ENCODE peak calls at places on chromosome 4, in four cellular contexts. O, L, X and Q are unnamed samples. For H3K4me1, the result is how much of the 10 kb centered on the place peaks cover.

GRCh38 chr4:88761861-88762523 is 64.4 kb upstream of the NAP1L5 start:
- DNase-seq in L (no peak), O (no peak), X (no peak), Q (no peak)

GRCh38 chr4:7909463-7909862 is 30.2 kb downstream of the AFAP1 start:
- DNase-seq in O (no peak), L (no peak), X (no peak), Q (no peak)

GRCh38 chr4:158182736-158183135 is 9.9 kb upstream of the GASK1B start:
- DNase-seq in L (no peak), O (no peak), X (no peak), Q (no peak)

GRCh38 chr4:60865238-60865637 is 334.9 kb upstream of the ADGRL3 start:
- DNase-seq in O (no peak), X (no peak), L (no peak), Q (no peak)

GRCh38 chr4:88017516-88018302 is 10.3 kb downstream of the PKD2 start:
- DNase-seq in O (no peak), X (no peak), L (no peak), Q (peak)

GRCh38 chr4:90190510-90190909 is 63.3 kb downstream of the CCSER1 start:
- DNase-seq in X (no peak), O (no peak), L (no peak), Q (no peak)

GRCh38 chr4:93394488-93395185 is 433.9 kb upstream of the ATOH1 start:
- DNase-seq in O (no peak), L (no peak), X (no peak), Q (no peak)

GRCh38 chr4:58247792-58248191 is 1137.6 kb upstream of the IGFBP7 start:
- DNase-seq in X (no peak), O (no peak), L (no peak), Q (no peak)

GRCh38 chr4:20368926-20369325 is 117.2 kb downstream of the SLIT2 start:
- DNase-seq in L (no peak), O (no peak), X (no peak), Q (no peak)

GRCh38 chr4:42627887-42628646 is 28.8 kb downstream of the ATP8A1 start:
- DNase-seq in O (peak), X (peak), L (peak), Q (peak)

GRCh38 chr4:47835489-47835888 is 2.4 kb downstream of the CORIN start:
- DNase-seq in X (no peak), O (no peak), L (no peak), Q (no peak)

GRCh38 chr4:8920969-8921368 is 49.3 kb upstream of the HMX1 start:
- DNase-seq in X (no peak), O (no peak), L (no peak), Q (no peak)

GRCh38 chr4:161704653-161705052 is 459.1 kb downstream of the FSTL5 start:
- DNase-seq in X (no peak), O (no peak), L (no peak), Q (no peak)

GRCh38 chr4:165359501-165359900 is 19.3 kb upstream of the CPE start:
- DNase-seq in O (no peak), X (no peak), L (no peak), Q (no peak)

GRCh38 chr4:85078016-85078415 is 111.5 kb upstream of the WDFY3 start:
- DNase-seq in X (no peak), O (no peak), L (no peak), Q (no peak)

GRCh38 chr4:17544205-17544604 is 29.2 kb downstream of the CLRN2 start:
- DNase-seq in X (no peak), O (no peak), L (no peak), Q (peak)

GRCh38 chr4:19831644-19832285 is 419.9 kb upstream of the SLIT2 start:
- DNase-seq in O (no peak), X (no peak), L (no peak), Q (no peak)

GRCh38 chr4:20433101-20433705 is 181.5 kb downstream of the SLIT2 start:
- DNase-seq in L (no peak), X (no peak), O (no peak), Q (no peak)

GRCh38 chr4:113146876-113147358 is 97.5 kb downstream of the ANK2 start:
- DNase-seq in X (peak), L (peak), O (no peak), Q (no peak)

GRCh38 chr4:136713140-136713539 is 819.2 kb downstream of the PCDH18 start:
- DNase-seq in O (no peak), L (no peak), X (peak), Q (no peak)

GRCh38 chr4:2402053-2402452 is 16.4 kb downstream of the ZFYVE28 start:
- DNase-seq in O (peak), L (peak), X (no peak), Q (peak)

GRCh38 chr4:39814403-39815185 is 116.7 kb downstream of the UBE2K start:
- DNase-seq in O (no peak), L (no peak), X (no peak), Q (no peak)

GRCh38 chr4:78797777-78798284 is 21.7 kb downstream of the BMP2K start:
- DNase-seq in L (no peak), X (no peak), O (no peak), Q (no peak)

GRCh38 chr4:123198706-123199105 is 197.9 kb upstream of the SPRY1 start:
- DNase-seq in X (no peak), L (no peak), O (no peak), Q (no peak)

GRCh38 chr4:153634737-153635353 is 49.2 kb upstream of the TLR2 start:
- DNase-seq in O (no peak), L (no peak), X (no peak), Q (no peak)

GRCh38 chr4:37243722-37244582 is 591 bp upstream of the NWD2 start:
- DNase-seq in L (no peak), X (no peak), O (peak), Q (no peak)

GRCh38 chr4:48121180-48121579 is 12.9 kb downstream of the TXK start:
- DNase-seq in O (no peak), X (no peak), L (no peak), Q (no peak)

GRCh38 chr4:99159699-99160098 is 15.6 kb upstream of the ADH4 start:
- DNase-seq in X (no peak), O (no peak), L (no peak), Q (no peak)

GRCh38 chr4:160319221-160319867 is 1216.5 kb downstream of the RAPGEF2 start:
- DNase-seq in L (no peak), O (no peak), X (no peak), Q (no peak)

GRCh38 chr4:832108-832507 is 6.2 kb upstream of the CPLX1 start:
- DNase-seq in L (no peak), O (no peak), X (no peak), Q (no peak)

GRCh38 chr4:94961420-94961819 is 203.7 kb downstream of the BMPR1B start:
- DNase-seq in L (no peak), X (no peak), O (no peak), Q (no peak)

GRCh38 chr4:148226341-148226740 is 215.9 kb downstream of the NR3C2 start:
- DNase-seq in L (no peak), O (no peak), X (no peak), Q (no peak)

GRCh38 chr4:70336043-70336442 is 1.3 kb downstream of the CABS1 start:
- DNase-seq in X (no peak), O (no peak), L (no peak), Q (no peak)

GRCh38 chr4:105894570-105895323 is 524 bp upstream of the NPNT start:
- DNase-seq in L (peak), O (peak), X (no peak), Q (peak)

GRCh38 chr4:145289403-145290076 is 109.2 kb upstream of the OTUD4 start:
- DNase-seq in O (no peak), L (no peak), X (no peak), Q (no peak)

GRCh38 chr4:169818063-169818679 is 60.4 kb upstream of the HPF1 start:
- DNase-seq in O (no peak), X (peak), L (no peak), Q (no peak)

GRCh38 chr4:38323141-38323634 is 340.8 kb upstream of the KLF3 start:
- DNase-seq in L (no peak), O (no peak), X (no peak), Q (no peak)
- H3K4me3 ChIP-seq in L (no peak), O (no peak), X (no peak), Q (no peak)

DNA sequence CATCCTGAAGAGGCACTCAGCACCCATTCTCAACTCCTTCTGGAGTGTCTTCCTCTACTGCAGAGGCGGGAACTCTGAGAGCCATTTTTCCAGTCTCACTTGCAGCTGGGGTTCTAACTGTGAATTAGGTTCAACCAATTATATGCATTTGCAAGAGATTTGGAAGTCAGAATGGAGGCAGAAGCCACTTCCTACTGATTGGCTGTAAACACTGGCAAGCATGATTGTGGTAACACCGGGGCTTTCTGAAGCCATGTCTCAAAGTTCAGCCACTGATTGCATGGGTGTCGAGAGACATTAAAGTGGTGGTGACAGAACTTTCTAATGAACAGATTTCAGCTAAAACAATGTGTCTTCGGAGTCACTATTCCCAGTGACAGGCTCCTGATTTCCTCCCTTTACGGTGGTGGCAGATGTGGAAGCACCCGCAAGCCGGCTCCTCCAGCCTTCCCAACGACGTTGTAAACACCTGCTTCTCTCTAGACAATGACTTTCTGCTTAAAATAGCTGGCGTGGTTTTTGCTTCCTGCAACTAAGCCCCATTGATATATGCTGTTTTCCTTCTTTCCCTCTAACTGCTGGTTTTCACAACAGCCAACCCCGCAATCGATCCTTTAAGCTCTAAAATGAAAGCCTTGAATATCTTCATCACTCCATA is 92.0 kb downstream of the IRF2 start:
- DNase-seq in X (peak), L (no peak), O (no peak), Q (peak)
- H3K27ac ChIP-seq in X (peak), L (no peak), O (no peak), Q (no peak)

GRCh38 chr4:149896428-149896827 is 80.8 kb upstream of the IQCM start:
- DNase-seq in L (no peak), O (no peak), X (no peak), Q (no peak)

GRCh38 chr4:149901128-149901527 is 85.5 kb upstream of the IQCM start:
- DNase-seq in L (no peak), O (no peak), X (no peak), Q (no peak)

GRCh38 chr4:149897784-149898183 is 82.1 kb upstream of the IQCM start:
- DNase-seq in X (no peak), L (no peak), O (no peak), Q (no peak)
- H3K4me1 ChIP-seq in X (under half), L (under half), O (under half), Q (under half)

DNA sequence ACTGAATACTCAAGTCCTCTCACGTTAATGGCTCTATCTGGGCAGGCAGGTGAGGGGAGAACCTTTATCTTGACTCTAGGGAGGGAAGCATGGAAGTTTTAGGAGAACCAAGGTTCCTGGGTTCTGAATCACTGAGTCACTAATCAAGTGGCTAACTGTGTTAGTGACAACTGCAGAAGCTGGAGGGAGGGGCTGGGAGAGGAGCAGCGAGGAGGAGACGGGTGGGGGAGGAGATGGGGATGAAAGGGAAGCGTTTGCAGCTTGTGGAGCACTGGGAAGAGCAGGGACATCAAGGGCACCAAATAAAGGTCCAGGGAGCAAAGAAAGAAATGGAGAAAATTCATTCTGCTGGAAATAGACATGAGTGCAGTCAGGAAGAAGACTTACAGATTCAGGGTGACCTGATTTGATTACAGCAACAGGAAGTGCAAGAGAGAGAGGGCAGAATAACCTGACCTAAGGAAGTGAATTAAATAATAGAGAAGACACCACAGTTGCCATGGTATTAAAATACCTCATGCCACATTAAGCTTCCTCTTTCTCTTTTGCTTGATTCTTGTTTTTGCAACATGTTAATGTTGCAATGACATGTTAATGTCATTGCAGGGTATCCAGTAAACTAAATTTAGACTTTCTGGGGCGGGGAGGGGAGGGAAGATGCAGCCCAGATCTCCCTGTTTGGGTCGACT is 4.5 kb upstream of the SETD7 start:
- DNase-seq in O (no peak), L (no peak), X (no peak), Q (peak)
- H3K4me3 ChIP-seq in O (peak), L (no peak), X (no peak), Q (no peak)

DNA sequence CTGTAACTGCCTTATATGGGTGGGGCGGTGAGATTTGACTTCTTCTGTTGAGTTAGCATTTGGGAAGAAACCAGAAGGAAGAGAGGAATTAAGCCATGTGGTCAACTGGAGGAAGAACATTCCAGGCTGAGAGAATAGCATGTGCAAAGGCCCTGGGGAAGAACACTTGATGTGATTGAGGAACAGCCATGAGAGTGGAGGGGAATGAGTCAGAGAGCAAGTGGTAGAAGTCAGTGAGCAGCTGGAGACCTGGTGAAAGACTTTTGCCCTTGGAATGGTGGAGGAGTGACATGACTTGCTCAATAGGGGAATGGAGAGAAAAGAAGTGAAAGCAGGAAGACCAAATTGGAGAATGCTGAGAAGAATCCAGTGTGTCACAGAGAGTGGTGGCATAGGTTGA is 327.8 kb upstream of the HAND2 start:
- DNase-seq in O (no peak), X (no peak), L (no peak), Q (no peak)
- H3K27ac ChIP-seq in O (no peak), X (no peak), L (no peak), Q (no peak)

DNA sequence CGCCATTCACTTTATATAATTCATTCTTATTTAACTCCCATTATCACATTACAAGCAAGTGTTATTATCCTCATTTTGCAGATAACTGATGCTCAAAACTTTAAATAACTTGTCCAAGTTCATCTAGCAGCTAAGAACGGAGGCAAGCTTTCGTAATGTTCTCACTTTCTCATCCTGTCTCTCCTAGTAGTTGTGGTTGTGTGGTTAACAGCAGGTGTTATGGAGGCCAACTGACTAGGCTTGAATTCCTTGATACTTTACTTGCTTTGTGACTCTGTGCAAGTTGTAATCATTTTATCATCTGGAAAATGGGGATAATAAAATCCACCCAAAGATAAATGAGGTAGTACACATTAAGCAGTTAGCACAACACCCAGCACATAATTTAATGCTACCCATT is 109.9 kb upstream of the PTPN13 start:
- DNase-seq in O (no peak), L (no peak), X (peak), Q (no peak)
- H3K4me1 ChIP-seq in O (under half), L (under half), X (under half), Q (under half)

GRCh38 chr4:108171541-108172230 is 3.0 kb upstream of the LEF1 start:
- DNase-seq in L (peak), X (peak), O (no peak), Q (no peak)
- H3K4me3 ChIP-seq in L (no peak), X (peak), O (peak), Q (no peak)

GRCh38 chr4:82957045-82957444 is 53.6 kb downstream of the LIN54 start:
- DNase-seq in L (no peak), X (no peak), O (no peak), Q (no peak)

GRCh38 chr4:82948647-82949204 is 48.2 kb downstream of the THAP9 start:
- DNase-seq in X (no peak), L (no peak), O (no peak), Q (no peak)

GRCh38 chr4:82951196-82951595 is 50.7 kb downstream of the THAP9 start:
- DNase-seq in L (no peak), X (no peak), O (no peak), Q (no peak)

DNA sequence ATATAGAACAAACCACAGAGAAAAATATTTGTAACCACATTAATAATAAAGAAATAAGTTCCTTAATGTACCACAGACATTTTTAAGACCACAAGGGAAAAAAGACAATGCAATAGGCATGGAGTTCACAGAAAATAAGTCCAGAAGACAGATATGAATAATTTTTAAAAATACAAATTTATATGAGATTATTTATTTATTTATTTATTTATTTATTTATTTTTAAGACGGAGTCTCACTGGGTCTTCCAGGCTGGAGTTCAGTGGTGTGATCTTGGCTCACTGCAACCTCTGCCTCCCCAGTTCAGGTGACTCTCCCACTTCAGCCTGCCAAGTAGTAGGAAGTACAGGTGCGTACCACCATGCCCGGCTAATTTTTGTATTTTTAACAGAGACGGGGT is 53.7 kb downstream of the THAP9 start:
- DNase-seq in L (no peak), O (no peak), X (no peak), Q (no peak)
- H3K27ac ChIP-seq in L (no peak), O (no peak), X (no peak), Q (no peak)

GRCh38 chr4:110751991-110752390 is 129.1 kb upstream of the PITX2 start:
- DNase-seq in O (no peak), X (no peak), L (no peak), Q (no peak)

GRCh38 chr4:110753461-110753860 is 130.6 kb upstream of the PITX2 start:
- DNase-seq in X (no peak), L (no peak), O (no peak), Q (no peak)

GRCh38 chr4:110742148-110742547 is 119.3 kb upstream of the PITX2 start:
- DNase-seq in O (no peak), L (no peak), X (no peak), Q (no peak)

GRCh38 chr4:110748071-110748470 is 125.2 kb upstream of the PITX2 start:
- DNase-seq in X (no peak), O (no peak), L (no peak), Q (no peak)
- H3K4me1 ChIP-seq in X (under half), O (under half), L (under half), Q (under half)

GRCh38 chr4:36237366-36238353 is 6.7 kb downstream of the ARAP2 start:
- DNase-seq in X (no peak), L (no peak), O (no peak), Q (no peak)

GRCh38 chr4:36241771-36242170 is 2.5 kb downstream of the ARAP2 start:
- DNase-seq in L (no peak), X (peak), O (no peak), Q (no peak)

GRCh38 chr4:36244257-36245084 is at the start of gene ARAP2:
- DNase-seq in X (peak), O (peak), L (peak), Q (peak)

GRCh38 chr4:36243355-36244256 is 708 bp downstream of the ARAP2 start:
- DNase-seq in L (peak), X (peak), O (peak), Q (peak)

GRCh38 chr4:36242629-36243354 is 1.5 kb downstream of the ARAP2 start:
- DNase-seq in O (no peak), L (no peak), X (no peak), Q (no peak)
- H3K4me3 ChIP-seq in O (peak), L (peak), X (peak), Q (no peak)